ENCODE peak calls at places on chromosomes 16 and 17, in six cellular contexts. F is IMR-90, A is neuronal stem cell, B is upper lobe of right lung, J is lung, O is ovary. S is an unnamed sample.
A peak's percentile ranks its signal among the peaks of the same experiment; 100 is the strongest.

GRCh38 chr16:22264786-22265185 is 32.4 kb upstream of the POLR3E start:
- DNase-seq in F (no peak), A (no peak), B (no peak), J (no peak), O (no peak), S (no peak)

GRCh38 chr16:2952679-2953078 is 11.4 kb upstream of the KREMEN2 start:
- DNase-seq in F (no peak), A (no peak), B (no peak), J (no peak), O (no peak), S (no peak)

GRCh38 chr17:4704991-4705390 is 1.1 kb upstream of the PELP1 start:
- DNase-seq in F (no peak), A (no peak), B (no peak), J (no peak), O (no peak), S (no peak)

GRCh38 chr17:74690409-74690825 is 22.3 kb downstream of the CD300LF start:
- DNase-seq in F (no peak), A (no peak), B (no peak), J (peak; percentile 46), O (no peak), S (no peak)

GRCh38 chr17:50806141-50806643 is 29.2 kb upstream of the WFIKKN2 start:
- DNase-seq in F (peak; percentile 20), A (no peak), B (no peak), J (no peak), O (no peak), S (peak; percentile 31)

GRCh38 chr16:56916571-56917403 is 15.2 kb upstream of the HERPUD1 start:
- DNase-seq in F (no peak), A (no peak), B (no peak), J (no peak), O (no peak), S (no peak)

GRCh38 chr17:41813039-41813680 is 356 bp downstream of the FKBP10 start:
- DNase-seq in F (no peak), A (no peak), B (no peak), J (no peak), O (no peak), S (no peak)

GRCh38 chr16:57264950-57265371 is 19.5 kb downstream of the PLLP start:
- DNase-seq in F (no peak), A (no peak), B (peak; percentile 92), J (peak; percentile 86), O (no peak), S (peak; percentile 80)

GRCh38 chr16:66705790-66706505 is 9.4 kb upstream of the CMTM4 start:
- DNase-seq in F (peak; percentile 44), A (no peak), B (peak; percentile 81), J (peak; percentile 72), O (no peak), S (peak; percentile 86)

GRCh38 chr17:59456923-59457615 is 108.3 kb upstream of the DHX40 start:
- DNase-seq in F (no peak), A (no peak), B (no peak), J (no peak), O (no peak), S (no peak)

GRCh38 chr17:39694593-39694992 is 5.3 kb upstream of the ERBB2 start:
- DNase-seq in F (no peak), A (no peak), B (no peak), J (no peak), O (no peak), S (no peak)

GRCh38 chr16:13767215-13767614 is 152.7 kb upstream of the ERCC4 start:
- DNase-seq in F (no peak), A (peak; percentile 37), B (no peak), J (no peak), O (no peak), S (no peak)

GRCh38 chr16:78444-79145 is 570 bp downstream of the MPG start:
- DNase-seq in F (peak; percentile 52), A (no peak), B (no peak), J (no peak), O (no peak), S (peak; percentile 34)

GRCh38 chr16:21183995-21184394 is 25.5 kb downstream of the LDAF1 start:
- DNase-seq in F (no peak), A (no peak), B (no peak), J (no peak), O (no peak), S (no peak)

GRCh38 chr16:21175397-21175796 is 16.9 kb downstream of the LDAF1 start:
- DNase-seq in F (no peak), A (no peak), B (no peak), J (no peak), O (no peak), S (peak; percentile 57)

GRCh38 chr16:21184834-21185233 is 26.4 kb downstream of the LDAF1 start:
- DNase-seq in F (no peak), A (no peak), B (no peak), J (no peak), O (no peak), S (no peak)

GRCh38 chr16:21179126-21179982 is 20.9 kb downstream of the LDAF1 start:
- DNase-seq in F (no peak), A (no peak), B (no peak), J (no peak), O (peak; percentile 68), S (no peak)

GRCh38 chr16:21179983-21180365 is 21.5 kb downstream of the LDAF1 start:
- DNase-seq in F (no peak), A (no peak), B (no peak), J (no peak), O (no peak), S (no peak)
- H3K9me3 ChIP-seq in F (no peaks in the 10 kb centered on the region), A (peaks cover 24% of the 10 kb centered on the region), B (no peaks in the 10 kb centered on the region), J (no peaks in the 10 kb centered on the region), O (no peaks in the 10 kb centered on the region), S (no peaks in the 10 kb centered on the region)

DNA sequence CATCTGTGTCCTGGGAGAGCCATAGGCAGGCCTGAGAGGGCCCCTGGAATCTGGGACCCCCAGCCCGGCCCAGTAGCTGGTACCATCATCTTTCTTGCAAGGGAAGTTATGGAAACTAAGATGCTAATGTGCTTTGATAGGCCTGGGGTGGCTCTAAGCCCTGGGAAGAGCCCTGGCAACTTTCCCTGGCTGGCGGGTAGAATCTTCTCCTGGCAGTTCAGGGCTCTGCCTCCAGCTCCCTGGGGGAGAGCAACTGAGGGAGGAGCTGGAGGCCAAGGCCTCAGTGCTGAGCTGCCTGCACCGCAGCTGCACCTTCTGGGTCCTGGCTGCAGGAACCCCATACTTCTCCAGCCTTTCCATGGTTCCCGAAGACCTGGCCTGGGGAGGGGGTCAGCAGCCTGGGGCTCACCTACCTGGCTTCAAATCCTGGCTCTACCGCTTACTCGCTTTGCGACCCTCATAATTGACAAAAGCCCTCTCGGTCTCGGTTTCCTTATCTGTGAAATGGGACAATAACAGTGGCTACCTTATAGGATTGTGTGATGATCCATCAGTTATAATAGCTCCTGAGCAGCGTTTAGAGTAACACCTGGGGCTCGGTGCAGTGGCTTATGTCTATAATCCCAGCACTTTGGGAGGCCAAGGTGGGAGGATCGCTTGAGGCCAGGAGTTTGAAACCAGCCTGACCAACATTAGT is 333.7 kb downstream of the SEC14L1 start:
- DNase-seq in F (peak; percentile 41), A (no peak), B (no peak), J (no peak), O (peak; percentile 52), S (no peak)
- H3K4me1 ChIP-seq in F (peaks cover 74% of the 10 kb centered on the region), A (peaks cover 58% of the 10 kb centered on the region), B (peaks cover 87% of the 10 kb centered on the region), J (peaks cover 47% of the 10 kb centered on the region), O (peaks cover 58% of the 10 kb centered on the region), S (peaks cover 27% of the 10 kb centered on the region)

DNA sequence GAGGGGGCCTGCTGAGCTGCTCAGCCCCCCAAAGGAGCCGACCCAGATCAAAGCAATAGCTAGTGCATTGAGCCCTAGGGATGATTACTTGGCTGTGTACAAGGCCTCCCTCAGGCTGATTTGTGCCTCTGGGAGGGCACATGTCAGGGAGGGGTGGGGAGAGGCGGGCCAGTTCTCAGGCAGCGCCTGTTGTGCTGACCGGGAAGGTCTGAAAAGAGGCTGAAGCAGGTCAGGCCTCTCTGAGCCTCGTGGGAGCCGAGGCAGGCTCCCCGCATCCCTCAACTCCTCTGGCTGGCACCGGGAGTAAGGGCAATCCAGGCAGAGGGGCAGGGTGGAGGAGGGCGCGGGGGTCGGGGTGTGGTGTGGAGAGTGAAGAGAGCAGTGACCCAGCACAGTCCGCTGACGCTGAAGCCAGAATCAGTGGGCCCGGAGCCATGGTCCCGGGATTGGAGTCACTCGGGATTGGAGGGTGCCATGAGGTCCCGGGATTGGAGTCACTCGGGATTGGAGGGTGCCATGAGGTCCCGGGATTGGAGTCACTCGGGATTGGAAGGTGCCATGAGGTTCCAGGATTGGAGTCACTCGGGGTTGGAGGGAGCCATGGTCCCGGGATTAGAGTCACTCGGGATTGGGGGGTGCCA is 3.0 kb downstream of the DCXR start:
- DNase-seq in F (no peak), A (no peak), B (no peak), J (no peak), O (no peak), S (no peak)
- H3K9me3 ChIP-seq in F (no peaks in the 10 kb centered on the region), A (no peaks in the 10 kb centered on the region), B (no peaks in the 10 kb centered on the region), J (no peaks in the 10 kb centered on the region), O (no peaks in the 10 kb centered on the region), S (no peaks in the 10 kb centered on the region)

GRCh38 chr17:2634361-2634960 is 41.0 kb downstream of the PAFAH1B1 start:
- DNase-seq in F (peak; percentile 25), A (no peak), B (no peak), J (no peak), O (no peak), S (peak; percentile 44)
- H3K4me1 ChIP-seq in F (peaks cover 3% of the 10 kb centered on the region), A (no peaks in the 10 kb centered on the region), B (peaks cover 36% of the 10 kb centered on the region), J (peaks cover 8% of the 10 kb centered on the region), O (peaks cover 3% of the 10 kb centered on the region), S (peaks cover 8% of the 10 kb centered on the region)

DNA sequence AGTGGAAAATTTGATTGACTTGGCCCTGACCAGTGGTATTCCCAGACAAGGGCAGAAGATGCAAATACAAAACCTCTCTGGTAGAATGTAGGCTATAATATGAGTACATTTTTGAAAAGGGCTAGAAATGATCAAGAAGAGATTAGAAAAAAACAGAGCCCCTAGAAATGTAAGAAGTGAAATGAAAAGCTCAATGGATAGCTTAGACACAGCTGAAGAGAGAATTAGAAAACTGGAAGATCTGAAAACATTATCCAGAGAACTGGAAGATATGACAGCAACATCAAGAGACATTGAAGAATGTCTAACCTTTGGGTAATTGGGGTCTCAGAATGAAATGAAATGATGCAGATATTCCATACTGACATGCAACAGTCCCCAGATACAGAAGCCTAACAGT is 105.2 kb upstream of the ZNF750 start:
- DNase-seq in F (no peak), A (no peak), B (no peak), J (no peak), O (no peak), S (no peak)
- H3K9me3 ChIP-seq in F (peaks cover 49% of the 10 kb centered on the region), A (peaks cover 73% of the 10 kb centered on the region), B (peaks cover 11% of the 10 kb centered on the region), J (peaks cover 6% of the 10 kb centered on the region), O (peaks cover 21% of the 10 kb centered on the region), S (no peaks in the 10 kb centered on the region)